ENCODE peak calls at places on chromosomes 7 and 10, in seven cellular contexts. T is left lung, L is neural progenitor cell, U is upper lobe of right lung, Y is heart left ventricle, J is pancreas, E is tibial nerve. D is an unnamed sample.
A peak's percentile ranks its signal among the peaks of the same experiment; 100 is the strongest.

GRCh38 chr7:49112647-49113046 is 188.3 kb downstream of the CDC14C start:
- DNase-seq in T (no peak), L (no peak), Y (no peak), E (no peak), U (no peak), J (no peak), D (no peak)

GRCh38 chr10:35517431-35518181 is 87.5 kb upstream of the GJD4 start:
- DNase-seq in Y (no peak), U (no peak), J (no peak), T (no peak), E (no peak), L (no peak), D (no peak)

GRCh38 chr10:113576853-113577252 is 24.0 kb downstream of the HABP2 start:
- DNase-seq in L (peak; percentile 67), T (no peak), E (no peak), Y (no peak), U (no peak), J (no peak), D (no peak)

GRCh38 chr10:103949728-103950127 is 17.2 kb upstream of the SLK start:
- DNase-seq in Y (no peak), E (no peak), L (no peak), J (no peak), U (no peak), T (no peak), D (no peak)

GRCh38 chr10:116880716-116881440 is 31.6 kb downstream of the ENO4 start:
- DNase-seq in L (peak; percentile 56), J (no peak), Y (no peak), U (no peak), T (no peak), E (no peak), D (no peak)

GRCh38 chr10:43199088-43199683 is 60.9 kb downstream of the CSGALNACT2 start:
- DNase-seq in J (no peak), L (no peak), E (no peak), Y (no peak), T (no peak), U (peak; percentile 50), D (no peak)

GRCh38 chr10:82982110-82982608 is 1107.2 kb downstream of the NRG3 start:
- DNase-seq in J (no peak), T (no peak), E (no peak), Y (no peak), L (no peak), U (no peak), D (peak; percentile 93)

GRCh38 chr7:155491812-155492211 is 33.9 kb downstream of the EN2 start:
- DNase-seq in J (no peak), E (no peak), L (no peak), Y (no peak), T (no peak), U (no peak), D (no peak)

GRCh38 chr10:52499281-52499680 is 185.2 kb downstream of the DKK1 start:
- DNase-seq in J (no peak), L (no peak), U (no peak), T (no peak), Y (no peak), E (no peak), D (no peak)

GRCh38 chr7:35691827-35692307 is 3.1 kb downstream of the HERPUD2 start:
- DNase-seq in J (no peak), Y (no peak), U (no peak), T (no peak), E (no peak), L (no peak), D (no peak)

GRCh38 chr10:79105818-79106217 is 37.1 kb downstream of the ZMIZ1 start:
- DNase-seq in T (no peak), J (no peak), U (no peak), E (no peak), L (no peak), Y (no peak), D (no peak)

GRCh38 chr7:116971869-116972268 is 18.6 kb downstream of the ST7 start:
- DNase-seq in Y (no peak), U (no peak), E (no peak), J (no peak), L (no peak), T (no peak), D (no peak)

GRCh38 chr7:173120-173918 is 19.1 kb upstream of the FAM20C start:
- DNase-seq in E (no peak), L (no peak), Y (no peak), U (no peak), J (no peak), T (peak; percentile 30), D (no peak)

GRCh38 chr7:114312649-114313048 is 102.0 kb upstream of the FOXP2 start:
- DNase-seq in E (no peak), Y (no peak), T (no peak), L (no peak), J (no peak), U (no peak), D (no peak)

GRCh38 chr7:44631458-44632115 is 25.2 kb downstream of the OGDH start:
- DNase-seq in Y (no peak), E (no peak), J (no peak), T (peak; percentile 59), U (no peak), L (no peak), D (no peak)

GRCh38 chr10:120436431-120437142 is 20.4 kb upstream of the PLPP4 start:
- DNase-seq in J (no peak), U (no peak), E (no peak), Y (no peak), T (no peak), L (no peak), D (peak; percentile 47)

GRCh38 chr10:132001238-132001977 is 19.7 kb upstream of the BNIP3 start:
- DNase-seq in E (no peak), J (no peak), T (peak; percentile 53), Y (no peak), U (peak; percentile 79), L (no peak), D (no peak)

GRCh38 chr7:46369933-46370654 is 449.0 kb upstream of the IGFBP3 start:
- DNase-seq in T (no peak), J (no peak), U (no peak), Y (no peak), E (no peak), L (no peak), D (peak; percentile 62)

GRCh38 chr10:19532411-19532810 is 283.8 kb upstream of the PLXDC2 start:
- DNase-seq in L (no peak), J (no peak), U (no peak), E (no peak), T (no peak), Y (no peak), D (no peak)

GRCh38 chr7:50940621-50941020 is 157.9 kb upstream of the GRB10 start:
- DNase-seq in E (no peak), Y (no peak), U (no peak), L (no peak), J (no peak), T (no peak), D (peak; percentile 9)

GRCh38 chr10:28922127-28922526 is 244.8 kb downstream of the BAMBI start:
- DNase-seq in E (no peak), J (no peak), L (no peak), Y (no peak), T (no peak), U (no peak), D (peak; percentile 25)

GRCh38 chr7:50781371-50781770 is 1.3 kb downstream of the GRB10 start:
- DNase-seq in J (no peak), U (no peak), Y (peak; percentile 47), T (no peak), L (peak; percentile 60), E (no peak), D (no peak)

DNA sequence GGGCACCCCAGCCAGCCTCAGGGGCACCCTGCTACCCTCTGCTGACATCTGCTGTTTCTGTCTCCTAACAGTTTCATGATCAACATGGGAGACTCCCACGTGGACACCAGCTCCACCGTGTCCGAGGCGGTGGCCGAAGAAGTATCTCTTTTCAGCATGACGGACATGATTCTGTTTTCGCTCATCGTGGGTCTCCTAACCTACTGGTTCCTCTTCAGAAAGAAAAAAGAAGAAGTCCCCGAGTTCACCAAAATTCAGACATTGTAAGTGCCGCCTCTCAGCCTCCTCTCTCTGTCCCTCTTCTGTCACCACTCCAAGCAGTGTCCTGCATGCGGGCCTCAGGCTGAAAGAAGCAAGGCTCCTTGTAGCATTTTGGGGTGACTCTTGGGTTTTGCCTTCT is 39.0 kb downstream of the POR start:
- DNase-seq in L (no peak), U (no peak), J (no peak), T (no peak), Y (no peak), E (no peak), D (no peak)
- H3K27ac ChIP-seq in L (no peak overlapping the region), U (no peak overlapping the region), J (no peak overlapping the region), T (no peak overlapping the region), Y (no peak overlapping the region), E (no peak overlapping the region), D (no peak overlapping the region)

GRCh38 chr10:7902413-7902812 is 84.1 kb downstream of the TAF3 start:
- DNase-seq in L (no peak), E (no peak), T (no peak), Y (no peak), U (no peak), J (no peak), D (no peak)
- H3K4me1 ChIP-seq in L (peaks cover 9% of the 10 kb centered on the region), E (no peaks in the 10 kb centered on the region), T (no peaks in the 10 kb centered on the region), Y (no peaks in the 10 kb centered on the region), U (no peaks in the 10 kb centered on the region), J (peaks cover 5% of the 10 kb centered on the region), D (no peaks in the 10 kb centered on the region)

GRCh38 chr7:138499340-138499739 is 39.3 kb downstream of the TRIM24 start:
- DNase-seq in E (no peak), Y (no peak), L (no peak), J (no peak), T (no peak), U (no peak), D (no peak)
- H3K27ac ChIP-seq in E (no peak overlapping the region), Y (no peak overlapping the region), L (peak overlapping the region; percentile 75), J (no peak overlapping the region), T (no peak overlapping the region), U (no peak overlapping the region), D (no peak overlapping the region)

GRCh38 chr7:22178735-22179134 is 178.2 kb downstream of the RAPGEF5 start:
- DNase-seq in J (no peak), U (no peak), T (no peak), Y (no peak), E (no peak), L (no peak), D (no peak)

GRCh38 chr7:22174574-22174953 is 182.4 kb downstream of the RAPGEF5 start:
- DNase-seq in U (no peak), L (no peak), J (no peak), Y (no peak), E (no peak), T (no peak), D (no peak)

GRCh38 chr7:22173884-22174573 is 182.9 kb downstream of the RAPGEF5 start:
- DNase-seq in J (no peak), T (no peak), L (no peak), Y (no peak), E (no peak), U (no peak), D (peak; percentile 44)

GRCh38 chr7:22179442-22179879 is 177.5 kb downstream of the RAPGEF5 start:
- DNase-seq in Y (no peak), L (no peak), T (no peak), J (no peak), E (no peak), U (no peak), D (no peak)

DNA sequence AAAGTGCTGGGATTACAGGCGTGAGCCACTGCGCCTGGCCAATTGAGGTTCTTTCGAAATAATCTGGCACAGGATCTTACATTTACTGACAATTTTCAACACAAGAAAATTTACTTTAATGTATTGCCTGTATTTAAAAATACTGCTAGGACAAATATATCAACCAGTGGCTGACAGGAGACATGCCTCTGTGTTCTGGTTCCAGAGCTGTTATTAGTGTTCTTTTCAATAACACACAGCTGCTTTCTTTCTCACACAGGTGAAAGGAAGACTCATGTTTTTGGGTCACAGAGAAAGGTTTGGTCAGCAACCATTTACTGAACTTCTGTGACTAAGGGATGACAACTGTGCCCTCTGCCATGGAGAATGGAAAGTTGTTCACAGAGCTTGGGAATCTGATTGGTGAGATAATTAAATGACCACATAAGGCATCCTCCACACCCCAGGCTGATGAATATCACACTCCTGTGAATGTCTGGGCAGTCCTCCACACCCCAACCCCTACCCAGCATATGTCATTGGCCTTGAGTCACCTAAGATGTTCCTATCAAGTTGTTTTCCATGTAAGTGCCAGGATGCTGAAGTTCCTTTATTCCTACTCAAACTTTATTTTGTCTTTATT is 180.1 kb downstream of the RAPGEF5 start:
- DNase-seq in U (no peak), L (no peak), J (no peak), E (no peak), Y (no peak), T (no peak), D (peak; percentile 43)
- H3K4me1 ChIP-seq in U (no peaks in the 10 kb centered on the region), L (peaks cover 8% of the 10 kb centered on the region), J (peaks cover 44% of the 10 kb centered on the region), E (peaks cover 15% of the 10 kb centered on the region), Y (peaks cover 6% of the 10 kb centered on the region), T (no peaks in the 10 kb centered on the region), D (peaks cover 4% of the 10 kb centered on the region)